ENCODE peak calls at places on chromosomes 13 and 19, in four cellular contexts. U, X, G and Y are unnamed samples.

GRCh38 chr13:30045916-30046704 is 195.7 kb upstream of the UBL3 start:
- DNase-seq in G (no peak), X (peak; percentile 7), U (no peak), Y (no peak)

GRCh38 chr19:14177496-14178074 is 28.4 kb downstream of the ADGRL1 start:
- DNase-seq in G (no peak), U (no peak), X (no peak), Y (no peak)

GRCh38 chr19:19460258-19460731 is 54.8 kb downstream of the GATAD2A start:
- DNase-seq in G (no peak), X (no peak), U (no peak), Y (no peak)

GRCh38 chr19:17687857-17688784 is at the start of gene UNC13A:
- DNase-seq in U (peak; percentile 90), X (peak; percentile 98), G (no peak), Y (peak; percentile 47)

GRCh38 chr19:55340144-55340783 is 588 bp downstream of the KMT5C start:
- DNase-seq in U (peak; percentile 38), X (no peak), G (no peak), Y (no peak)

GRCh38 chr13:40517486-40518311 is 148.7 kb downstream of the FOXO1 start:
- DNase-seq in G (no peak), X (no peak), U (no peak), Y (no peak)

GRCh38 chr13:29583073-29583785 is 12.3 kb downstream of the SLC7A1 start:
- DNase-seq in G (no peak), X (no peak), U (peak; percentile 23), Y (no peak)

GRCh38 chr13:33494596-33495214 is 209.2 kb upstream of the STARD13 start:
- DNase-seq in U (peak; percentile 4), G (peak; percentile 40), X (no peak), Y (peak; percentile 53)

GRCh38 chr13:19998960-19999359 is 40.4 kb downstream of the ZMYM2 start:
- DNase-seq in X (no peak), U (no peak), G (no peak), Y (no peak)

GRCh38 chr19:35209646-35210045 is 18.9 kb downstream of the FAM187B start:
- DNase-seq in G (no peak), U (no peak), X (no peak), Y (no peak)

GRCh38 chr19:58466089-58466759 is 656 bp upstream of the ZNF324 start:
- DNase-seq in X (no peak), U (no peak), G (no peak), Y (peak; percentile 58)

GRCh38 chr19:30085394-30085793 is 143.4 kb downstream of the URI1 start:
- DNase-seq in G (peak; percentile 4), X (peak; percentile 62), U (peak; percentile 23), Y (no peak)

GRCh38 chr19:662962-663681 is at the start of gene RNF126:
- DNase-seq in U (peak; percentile 93), G (peak; percentile 73), X (peak; percentile 88), Y (peak; percentile 72)
- TF ChIP-seq PHF8 in U (peak; percentile 76), G (peak; percentile 47), X (peak; percentile 81), Y (no peak)

GRCh38 chr13:46010148-46010547 is 42.4 kb downstream of the ZC3H13 start:
- DNase-seq in U (no peak), G (no peak), X (no peak), Y (peak; percentile 9)
- TF ChIP-seq CTCF in U (no peak), G (no peak), X (peak; percentile 37), Y (peak; percentile 30)

GRCh38 chr13:36606060-36606459 is 67.8 kb upstream of the SERTM1 start:
- DNase-seq in G (no peak), U (no peak), X (no peak), Y (no peak)
- TF ChIP-seq HDAC2 in G (no peak), U (no peak), X (no peak), Y (no peak)

GRCh38 chr13:49690133-49690989 is 925 bp downstream of the EBPL start:
- DNase-seq in G (peak; percentile 89), U (peak; percentile 14), X (no peak), Y (peak; percentile 39)
- TF ChIP-seq PHF8 in G (no peak), U (no peak), X (no peak), Y (no peak)

GRCh38 chr13:60091573-60091972 is 72.2 kb downstream of the DIAPH3 start:
- DNase-seq in U (no peak), X (no peak), G (no peak), Y (no peak)
- TF ChIP-seq CTCF in U (no peak), X (no peak), G (no peak), Y (no peak)